ENCODE peak calls at places on chromosomes 1 and 21, in ten cellular contexts. B is activated gamma-delta T cell treated with Interleukin-2 at 50 U/mL for 16 hours; D is fibroblast of lung; W is stimulated activated CD8-positive, alpha-beta memory T cell treated with anti-CD3 and anti-CD28 coated beads, Interleukin-4, amount 100 ng/mL, for 4 hours; A is GOT3; N is WERI-Rb-1; V is amniotic epithelial cell; K is stromal cell of bone marrow; M is activated CD4-positive, alpha-beta T cell treated with anti-CD3 and anti-CD28 coated beads, Interleukin-2, amount 50 U/mL, for 1 hour; Y is prostate gland. O is an unnamed sample.

GRCh38 chr1:33634806-33635205 is 162.4 kb downstream of the ZSCAN20 start:
- DNase-seq in W (no peak), M (no peak), B (no peak), D (no peak), K (no peak), Y (no peak), V (peak; percentile 1), N (peak; percentile 29), A (no peak), O (no peak)

GRCh38 chr1:159913451-159914192 is 11.7 kb downstream of the TAGLN2 start:
- DNase-seq in W (no peak), M (no peak), D (no peak), A (no peak), B (no peak), Y (peak; percentile 32), N (no peak), V (no peak), K (no peak), O (no peak)

GRCh38 chr1:20183876-20184275 is 2.0 kb upstream of the UBXN10 start:
- DNase-seq in W (no peak), D (no peak), Y (no peak), B (no peak), M (no peak), K (no peak), V (peak; percentile 76), N (no peak), A (no peak), O (no peak)

GRCh38 chr1:63827411-63828321 is 53.8 kb downstream of the ROR1 start:
- DNase-seq in B (no peak), D (peak; percentile 53), M (no peak), Y (no peak), K (no peak), V (no peak), A (no peak), N (no peak), W (no peak), O (no peak)

GRCh38 chr1:150560011-150560438 is 10.8 kb downstream of the ADAMTSL4 start:
- DNase-seq in Y (peak; percentile 70), B (peak; percentile 72), K (no peak), N (peak; percentile 89), A (no peak), V (no peak), W (no peak), M (peak; percentile 74), D (peak; percentile 64), O (peak; percentile 85)

GRCh38 chr21:40938078-40938477 is 91.1 kb upstream of the DSCAM start:
- DNase-seq in B (no peak), W (no peak), M (no peak), A (no peak), N (no peak), D (no peak), V (no peak), Y (no peak), K (no peak), O (no peak)

GRCh38 chr1:9270290-9270900 is 22.3 kb upstream of the SPSB1 start:
- DNase-seq in M (no peak), D (no peak), V (no peak), K (no peak), W (no peak), A (no peak), B (no peak), N (no peak), Y (peak; percentile 57), O (no peak)

GRCh38 chr1:113133038-113133437 is 60.0 kb downstream of the LRIG2 start:
- DNase-seq in K (no peak), V (no peak), N (no peak), A (no peak), W (no peak), Y (no peak), D (no peak), M (no peak), B (no peak), O (no peak)

GRCh38 chr1:212749924-212750535 is 41.5 kb downstream of the NSL1 start:
- DNase-seq in Y (no peak), N (no peak), V (peak; percentile 59), A (no peak), K (peak; percentile 49), W (no peak), D (peak; percentile 87), B (no peak), M (no peak), O (no peak)

GRCh38 chr1:13492711-13493110 is 21.1 kb downstream of the LRRC38 start:
- DNase-seq in A (no peak), N (no peak), M (no peak), W (no peak), K (no peak), V (no peak), D (no peak), B (no peak), Y (no peak), O (no peak)

GRCh38 chr1:113390871-113391642 is 742 bp downstream of the MAGI3 start:
- DNase-seq in Y (peak; percentile 60), D (peak; percentile 25), V (no peak), B (peak; percentile 33), K (no peak), W (no peak), A (no peak), M (peak; percentile 49), N (peak; percentile 38), O (peak; percentile 58)

GRCh38 chr1:13723810-13724209 is 23.8 kb downstream of the PRDM2 start:
- DNase-seq in K (peak; percentile 29), Y (no peak), B (no peak), D (no peak), N (no peak), W (no peak), A (peak; percentile 5), M (no peak), V (peak; percentile 87), O (no peak)